ENCODE peak calls at places on chromosomes 7 and 10, in five cellular contexts. One of them, this sample, is unnamed.

GRCh38 chr10:80952436-80952835 is 414.7 kb downstream of the SH2D4B start:
- DNase-seq in A549: no peak
- DNase-seq in HCT116: no peak
- DNase-seq in K562: no peak
- DNase-seq in H1: no peak
- DNase-seq in this sample: no peak

GRCh38 chr10:67549390-67549789 is 146.6 kb downstream of the CTNNA3 start:
- DNase-seq in A549: no peak
- DNase-seq in HCT116: no peak
- DNase-seq in K562: no peak
- DNase-seq in H1: no peak
- DNase-seq in this sample: no peak

GRCh38 chr10:104767282-104767681 is 126.2 kb downstream of the SORCS3 start:
- DNase-seq in A549: no peak
- DNase-seq in HCT116: no peak
- DNase-seq in K562: no peak
- DNase-seq in H1: no peak
- DNase-seq in this sample: no peak

GRCh38 chr7:118855290-118855689 is 630.8 kb downstream of the ANKRD7 start:
- DNase-seq in A549: no peak
- DNase-seq in HCT116: no peak
- DNase-seq in K562: no peak
- DNase-seq in H1: no peak
- DNase-seq in this sample: no peak

GRCh38 chr10:55137063-55137462 is 336.0 kb upstream of the PCDH15 start:
- DNase-seq in A549: no peak
- DNase-seq in HCT116: no peak
- DNase-seq in K562: no peak
- DNase-seq in H1: no peak
- DNase-seq in this sample: no peak

GRCh38 chr7:44155191-44156185 is 14.4 kb upstream of the MYL7 start:
- DNase-seq in A549: no peak
- DNase-seq in HCT116: no peak
- DNase-seq in K562: no peak
- DNase-seq in H1: no peak
- DNase-seq in this sample: no peak

GRCh38 chr7:157274991-157275427 is 61.8 kb upstream of the DNAJB6 start:
- DNase-seq in A549: no peak
- DNase-seq in HCT116: no peak
- DNase-seq in K562: no peak
- DNase-seq in H1: no peak
- DNase-seq in this sample: peak; percentile 70

GRCh38 chr10:51924359-51924758 is 225.0 kb upstream of the CSTF2T start:
- DNase-seq in A549: no peak
- DNase-seq in HCT116: no peak
- DNase-seq in K562: no peak
- DNase-seq in H1: no peak
- DNase-seq in this sample: no peak

GRCh38 chr7:6139189-6139996 is 108.2 kb downstream of the ANKRD61 start:
- DNase-seq in A549: no peak
- DNase-seq in HCT116: no peak
- DNase-seq in K562: no peak
- DNase-seq in H1: no peak
- DNase-seq in this sample: peak; percentile 32

GRCh38 chr10:45526309-45526708 is 146.3 kb downstream of the ZFAND4 start:
- DNase-seq in A549: no peak
- DNase-seq in HCT116: no peak
- DNase-seq in K562: no peak
- DNase-seq in H1: no peak
- DNase-seq in this sample: no peak

GRCh38 chr7:56009695-56010094 is 41.5 kb downstream of the PSPH start:
- DNase-seq in A549: no peak
- DNase-seq in HCT116: no peak
- DNase-seq in K562: no peak
- DNase-seq in H1: no peak
- DNase-seq in this sample: no peak

GRCh38 chr7:28435732-28436378 is 23.5 kb downstream of the CREB5 start:
- DNase-seq in A549: no peak
- DNase-seq in HCT116: no peak
- DNase-seq in K562: no peak
- DNase-seq in H1: peak; percentile 1
- DNase-seq in this sample: no peak

GRCh38 chr7:91263359-91264082 is 712 bp upstream of the FZD1 start:
- DNase-seq in A549: peak; percentile 17
- DNase-seq in HCT116: no peak
- DNase-seq in K562: peak; percentile 77
- DNase-seq in H1: peak; percentile 50
- DNase-seq in this sample: peak; percentile 60

GRCh38 chr10:30088178-30088577 is 28.8 kb upstream of the JCAD start:
- DNase-seq in A549: no peak
- DNase-seq in HCT116: no peak
- DNase-seq in K562: no peak
- DNase-seq in H1: no peak
- DNase-seq in this sample: no peak

GRCh38 chr7:34041716-34042115 is 136.4 kb downstream of the BMPER start:
- DNase-seq in A549: no peak
- DNase-seq in HCT116: no peak
- DNase-seq in K562: no peak
- DNase-seq in H1: no peak
- DNase-seq in this sample: no peak

GRCh38 chr10:106513328-106513727 is 651.2 kb downstream of the SORCS1 start:
- DNase-seq in A549: no peak
- DNase-seq in HCT116: no peak
- DNase-seq in K562: no peak
- DNase-seq in H1: no peak
- DNase-seq in this sample: no peak

DNA sequence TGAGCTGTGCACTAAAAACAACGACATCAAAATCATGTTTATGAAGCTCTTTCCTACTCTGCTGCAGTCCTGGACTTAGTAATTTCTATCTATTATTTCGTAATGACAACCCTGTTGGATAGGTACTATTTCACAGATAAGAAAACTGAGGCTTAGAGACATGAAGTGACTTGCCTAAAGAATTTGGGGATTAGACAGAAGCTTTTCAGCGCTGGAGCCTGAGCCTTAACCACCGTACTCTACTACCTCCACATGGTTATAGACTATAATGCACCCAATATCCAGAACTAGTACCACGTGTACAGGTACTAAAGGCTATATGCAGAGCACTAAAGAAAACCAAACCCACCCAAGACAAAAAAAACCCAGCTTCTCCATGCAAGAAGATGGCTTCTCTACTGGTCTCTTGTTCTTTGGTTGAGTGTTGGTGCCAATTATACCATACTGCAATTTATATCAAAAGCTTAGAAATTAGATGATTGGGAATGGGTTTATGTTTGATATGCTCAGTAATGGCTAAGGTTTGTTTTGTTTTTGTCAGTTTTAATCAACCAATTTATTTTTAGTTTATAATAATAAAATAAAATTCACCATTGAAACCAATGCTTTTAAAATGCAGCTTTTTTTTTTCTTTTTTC is 6.5 kb upstream of the SNX10 start:
- DNase-seq in A549: peak; percentile 33
- DNase-seq in HCT116: peak; percentile 61
- DNase-seq in K562: peak; percentile 81
- DNase-seq in H1: no peak
- DNase-seq in this sample: peak; percentile 66
- TF ChIP-seq CTCF in A549: no peak
- TF ChIP-seq CTCF in HCT116: peak; percentile 61
- TF ChIP-seq CTCF in K562: peak; percentile 72
- TF ChIP-seq CTCF in H1: no peak
- TF ChIP-seq CTCF in this sample: peak; percentile 18

GRCh38 chr7:131530137-131530536 is 26.3 kb downstream of the PODXL start:
- DNase-seq in A549: no peak
- DNase-seq in HCT116: no peak
- DNase-seq in K562: no peak
- DNase-seq in H1: no peak
- DNase-seq in this sample: no peak

GRCh38 chr7:131529617-131530016 is 26.8 kb downstream of the PODXL start:
- DNase-seq in A549: no peak
- DNase-seq in HCT116: no peak
- DNase-seq in K562: no peak
- DNase-seq in H1: no peak
- DNase-seq in this sample: no peak

GRCh38 chr7:131533566-131534561 is 22.6 kb downstream of the PODXL start:
- DNase-seq in A549: no peak
- DNase-seq in HCT116: no peak
- DNase-seq in K562: no peak
- DNase-seq in H1: no peak
- DNase-seq in this sample: no peak

GRCh38 chr7:131533151-131533559 is 23.3 kb downstream of the PODXL start:
- DNase-seq in A549: no peak
- DNase-seq in HCT116: no peak
- DNase-seq in K562: no peak
- DNase-seq in H1: no peak
- DNase-seq in this sample: no peak

DNA sequence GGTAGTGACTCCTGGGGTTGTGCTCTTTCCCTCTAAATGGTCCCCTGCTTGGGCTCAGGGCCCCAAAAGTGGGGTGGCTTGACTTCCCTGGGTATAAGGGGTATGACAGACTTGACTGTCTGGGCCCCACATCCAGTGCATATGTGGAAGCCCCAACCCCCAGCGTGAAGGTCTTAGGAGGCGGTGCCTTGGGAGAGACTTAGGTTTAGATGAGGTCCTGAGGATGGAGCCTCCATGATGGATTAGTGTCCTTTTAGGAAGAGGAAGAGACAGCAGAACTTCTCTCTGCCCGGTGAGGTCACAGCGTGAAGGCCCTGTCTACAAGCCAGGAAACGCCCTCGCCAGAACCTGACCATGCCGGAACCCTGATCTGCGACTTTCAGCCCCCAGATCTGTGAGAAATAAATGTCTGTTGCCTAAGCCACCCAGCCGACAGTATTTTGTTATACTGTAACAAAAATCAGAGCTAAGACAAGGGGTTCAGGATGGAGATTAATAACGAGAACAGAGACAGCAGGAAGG is 23.8 kb downstream of the PODXL start:
- DNase-seq in A549: no peak
- DNase-seq in HCT116: no peak
- DNase-seq in K562: no peak
- DNase-seq in H1: no peak
- DNase-seq in this sample: no peak
- TF ChIP-seq MAX in A549: no peak
- TF ChIP-seq MAX in HCT116: no peak
- TF ChIP-seq MAX in K562: no peak
- TF ChIP-seq MAX in H1: no peak
- TF ChIP-seq MAX in this sample: no peak

DNA sequence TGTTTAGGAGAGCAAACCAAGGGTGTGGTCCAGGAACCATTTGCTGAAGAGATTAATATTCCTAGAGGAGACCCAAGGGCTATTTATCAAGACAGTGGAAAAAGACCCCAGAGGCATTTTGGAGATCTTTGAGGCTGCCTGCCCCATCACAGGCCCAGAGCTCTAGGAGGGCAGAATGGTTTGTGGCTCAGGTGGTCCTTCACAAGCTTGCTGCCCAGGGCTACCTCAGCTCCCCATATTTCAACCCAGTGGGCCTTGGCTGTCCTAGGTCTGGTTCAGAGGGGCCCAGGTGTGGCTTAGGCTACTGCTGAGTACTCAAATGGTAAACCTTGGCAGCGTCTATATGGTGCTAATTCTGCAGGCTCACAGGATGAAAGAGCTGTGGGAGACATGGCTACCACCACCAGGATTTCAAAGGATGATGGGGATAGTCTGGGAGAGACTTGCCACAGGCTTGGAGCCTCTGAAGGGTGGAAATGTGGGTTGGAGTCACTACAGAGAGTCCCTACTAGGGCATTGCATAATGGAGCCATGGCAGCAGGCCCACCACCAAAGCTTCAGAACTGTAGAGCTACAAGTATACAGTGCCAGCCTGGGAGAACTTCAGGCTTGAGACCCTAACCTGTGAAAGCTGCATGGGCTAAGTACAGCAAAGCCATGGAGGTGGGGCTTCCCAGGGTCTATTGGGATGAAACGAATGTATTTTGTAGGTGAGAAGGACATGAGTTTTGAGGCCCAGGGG is 24.3 kb downstream of the PTEN start:
- DNase-seq in A549: no peak
- DNase-seq in HCT116: no peak
- DNase-seq in K562: no peak
- DNase-seq in H1: no peak
- DNase-seq in this sample: no peak
- TF ChIP-seq POLR2A in A549: no peak
- TF ChIP-seq POLR2A in HCT116: no peak
- TF ChIP-seq POLR2A in K562: no peak
- TF ChIP-seq POLR2A in H1: no peak
- TF ChIP-seq POLR2A in this sample: no peak

DNA sequence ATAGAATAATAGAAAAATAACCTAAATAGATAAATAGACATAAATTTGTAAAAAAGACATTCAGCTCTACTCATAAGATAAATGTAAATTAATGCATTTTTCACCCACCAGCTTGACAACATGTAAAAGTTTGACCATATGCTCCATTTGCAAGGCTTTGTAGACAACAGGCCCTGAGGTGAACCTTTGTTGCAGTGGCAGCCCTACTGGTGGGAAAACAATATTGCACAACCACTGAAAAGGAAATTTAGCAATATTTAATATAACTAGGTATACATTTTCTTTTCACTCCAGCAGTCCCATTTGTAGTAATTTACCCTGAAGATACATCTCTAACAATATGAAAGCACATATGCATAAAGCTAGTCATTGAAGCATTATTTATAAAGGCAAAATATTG is 39.0 kb upstream of the ADRA2A start:
- DNase-seq in A549: no peak
- DNase-seq in HCT116: no peak
- DNase-seq in K562: no peak
- DNase-seq in H1: no peak
- DNase-seq in this sample: peak; percentile 30
- TF ChIP-seq CTCF in A549: no peak
- TF ChIP-seq CTCF in HCT116: peak; percentile 52
- TF ChIP-seq CTCF in K562: no peak
- TF ChIP-seq CTCF in H1: no peak
- TF ChIP-seq CTCF in this sample: no peak

DNA sequence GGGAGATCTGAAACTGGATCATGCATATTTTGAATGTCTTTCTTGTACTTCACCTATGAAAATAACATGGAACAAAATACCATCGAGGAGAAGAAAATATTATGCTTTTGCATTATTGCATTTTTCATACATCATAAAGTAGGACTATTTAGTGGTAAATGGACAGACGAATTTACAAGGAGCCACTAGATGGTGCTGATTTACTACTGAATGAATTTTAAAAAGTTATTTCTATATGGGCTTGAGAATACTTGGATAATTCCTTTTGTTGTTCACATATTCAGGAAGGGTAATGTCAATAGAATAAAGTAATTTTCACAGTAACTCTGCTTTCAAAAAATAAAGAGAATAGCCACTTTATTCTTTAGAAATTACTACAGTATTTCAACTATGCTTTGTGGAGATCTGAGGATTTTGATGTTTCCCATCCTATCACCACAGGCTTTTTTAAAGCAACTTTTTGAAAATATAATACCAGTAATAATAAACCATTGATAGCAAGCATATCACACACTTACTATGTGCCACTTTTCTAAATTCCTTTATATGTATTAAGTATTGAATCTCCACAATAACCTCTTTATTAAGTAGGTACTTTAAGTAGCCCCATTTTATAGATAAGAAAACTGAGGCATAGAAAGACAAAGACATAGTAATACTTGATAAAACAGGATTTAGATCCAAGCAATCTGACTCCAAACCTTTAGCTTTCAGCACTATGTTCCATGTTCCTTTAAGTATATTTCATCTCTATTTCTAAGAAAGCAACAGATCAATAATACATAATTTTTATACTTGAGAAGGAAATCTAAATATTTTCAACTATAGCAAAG is 38.6 kb downstream of the NEBL start:
- DNase-seq in A549: peak; percentile 45
- DNase-seq in HCT116: peak; percentile 8
- DNase-seq in K562: peak; percentile 33
- DNase-seq in H1: no peak
- DNase-seq in this sample: peak; percentile 22
- TF ChIP-seq MAX in A549: no peak
- TF ChIP-seq MAX in HCT116: no peak
- TF ChIP-seq MAX in K562: no peak
- TF ChIP-seq MAX in H1: no peak
- TF ChIP-seq MAX in this sample: no peak